ENCODE peak calls at places on chromosomes 3 and 15, in ten cellular contexts. One of them, this sample, is unnamed.

GRCh38 chr15:77333166-77333565 is 86.7 kb downstream of the PEAK1 start:
- DNase-seq in fibroblast of lung: no peak
- DNase-seq in endothelial cell of umbilical vein: no peak
- DNase-seq in Caco-2: no peak
- DNase-seq in tibial artery: no peak
- DNase-seq in lower lobe of right lung: no peak
- DNase-seq in cardiac fibroblast: no peak
- DNase-seq in colonic mucosa: no peak
- DNase-seq in choroid plexus epithelial cell: no peak
- DNase-seq in astrocyte of the spinal cord: no peak
- DNase-seq in this sample: no peak

GRCh38 chr3:51942603-51943450 is 664 bp downstream of the PARP3 start:
- DNase-seq in fibroblast of lung: peak; percentile 47
- DNase-seq in endothelial cell of umbilical vein: peak; percentile 23
- DNase-seq in Caco-2: peak; percentile 7
- DNase-seq in tibial artery: peak; percentile 78
- DNase-seq in lower lobe of right lung: peak; percentile 73
- DNase-seq in cardiac fibroblast: peak; percentile 63
- DNase-seq in colonic mucosa: peak; percentile 61
- DNase-seq in choroid plexus epithelial cell: peak; percentile 41
- DNase-seq in astrocyte of the spinal cord: peak; percentile 24
- DNase-seq in this sample: no peak

GRCh38 chr15:39783244-39783820 is 691 bp upstream of the FSIP1 start:
- DNase-seq in fibroblast of lung: no peak
- DNase-seq in endothelial cell of umbilical vein: peak; percentile 51
- DNase-seq in Caco-2: no peak
- DNase-seq in tibial artery: no peak
- DNase-seq in lower lobe of right lung: no peak
- DNase-seq in cardiac fibroblast: no peak
- DNase-seq in colonic mucosa: no peak
- DNase-seq in choroid plexus epithelial cell: peak; percentile 30
- DNase-seq in astrocyte of the spinal cord: peak; percentile 43
- DNase-seq in this sample: no peak

GRCh38 chr15:87604857-87605446 is 651.6 kb downstream of the NTRK3 start:
- DNase-seq in fibroblast of lung: peak; percentile 17
- DNase-seq in endothelial cell of umbilical vein: no peak
- DNase-seq in Caco-2: peak; percentile 30
- DNase-seq in tibial artery: no peak
- DNase-seq in lower lobe of right lung: no peak
- DNase-seq in cardiac fibroblast: peak; percentile 46
- DNase-seq in colonic mucosa: no peak
- DNase-seq in choroid plexus epithelial cell: peak; percentile 46
- DNase-seq in astrocyte of the spinal cord: no peak
- DNase-seq in this sample: no peak

GRCh38 chr3:6739288-6739687 is 121.6 kb upstream of the GRM7 start:
- DNase-seq in fibroblast of lung: no peak
- DNase-seq in endothelial cell of umbilical vein: no peak
- DNase-seq in Caco-2: no peak
- DNase-seq in tibial artery: no peak
- DNase-seq in lower lobe of right lung: no peak
- DNase-seq in cardiac fibroblast: no peak
- DNase-seq in colonic mucosa: no peak
- DNase-seq in choroid plexus epithelial cell: no peak
- DNase-seq in astrocyte of the spinal cord: no peak
- DNase-seq in this sample: no peak

GRCh38 chr3:122988507-122988906 is 39.1 kb downstream of the SEMA5B start:
- DNase-seq in fibroblast of lung: no peak
- DNase-seq in endothelial cell of umbilical vein: no peak
- DNase-seq in Caco-2: no peak
- DNase-seq in tibial artery: no peak
- DNase-seq in lower lobe of right lung: no peak
- DNase-seq in cardiac fibroblast: no peak
- DNase-seq in colonic mucosa: no peak
- DNase-seq in choroid plexus epithelial cell: no peak
- DNase-seq in astrocyte of the spinal cord: no peak
- DNase-seq in this sample: no peak

GRCh38 chr3:18507333-18507732 is 82.2 kb upstream of the SATB1 start:
- DNase-seq in fibroblast of lung: no peak
- DNase-seq in endothelial cell of umbilical vein: no peak
- DNase-seq in Caco-2: no peak
- DNase-seq in tibial artery: no peak
- DNase-seq in lower lobe of right lung: no peak
- DNase-seq in cardiac fibroblast: no peak
- DNase-seq in colonic mucosa: no peak
- DNase-seq in choroid plexus epithelial cell: no peak
- DNase-seq in astrocyte of the spinal cord: no peak
- DNase-seq in this sample: no peak

GRCh38 chr3:187798531-187799520 is 53.6 kb upstream of the BCL6 start:
- DNase-seq in fibroblast of lung: no peak
- DNase-seq in endothelial cell of umbilical vein: no peak
- DNase-seq in Caco-2: no peak
- DNase-seq in tibial artery: no peak
- DNase-seq in lower lobe of right lung: no peak
- DNase-seq in cardiac fibroblast: no peak
- DNase-seq in colonic mucosa: no peak
- DNase-seq in choroid plexus epithelial cell: no peak
- DNase-seq in astrocyte of the spinal cord: no peak
- DNase-seq in this sample: no peak

GRCh38 chr3:3666664-3667063 is 132.6 kb upstream of the LRRN1 start:
- DNase-seq in fibroblast of lung: no peak
- DNase-seq in endothelial cell of umbilical vein: no peak
- DNase-seq in Caco-2: no peak
- DNase-seq in tibial artery: no peak
- DNase-seq in lower lobe of right lung: no peak
- DNase-seq in cardiac fibroblast: no peak
- DNase-seq in colonic mucosa: no peak
- DNase-seq in choroid plexus epithelial cell: no peak
- DNase-seq in astrocyte of the spinal cord: no peak
- DNase-seq in this sample: peak; percentile 85

GRCh38 chr3:88991496-88991895 is 115.9 kb upstream of the EPHA3 start:
- DNase-seq in fibroblast of lung: no peak
- DNase-seq in endothelial cell of umbilical vein: no peak
- DNase-seq in Caco-2: no peak
- DNase-seq in tibial artery: no peak
- DNase-seq in lower lobe of right lung: no peak
- DNase-seq in cardiac fibroblast: no peak
- DNase-seq in colonic mucosa: no peak
- DNase-seq in choroid plexus epithelial cell: peak; percentile 70
- DNase-seq in astrocyte of the spinal cord: peak; percentile 69
- DNase-seq in this sample: no peak

GRCh38 chr3:12454076-12454807 is 30.0 kb upstream of the TSEN2 start:
- DNase-seq in fibroblast of lung: no peak
- DNase-seq in endothelial cell of umbilical vein: no peak
- DNase-seq in Caco-2: no peak
- DNase-seq in tibial artery: peak; percentile 44
- DNase-seq in lower lobe of right lung: no peak
- DNase-seq in cardiac fibroblast: no peak
- DNase-seq in colonic mucosa: no peak
- DNase-seq in choroid plexus epithelial cell: no peak
- DNase-seq in astrocyte of the spinal cord: no peak
- DNase-seq in this sample: no peak

GRCh38 chr3:101061312-101061711 is 68.1 kb upstream of the ABI3BP start:
- DNase-seq in fibroblast of lung: no peak
- DNase-seq in endothelial cell of umbilical vein: no peak
- DNase-seq in Caco-2: no peak
- DNase-seq in tibial artery: no peak
- DNase-seq in lower lobe of right lung: no peak
- DNase-seq in cardiac fibroblast: no peak
- DNase-seq in colonic mucosa: no peak
- DNase-seq in choroid plexus epithelial cell: peak; percentile 13
- DNase-seq in astrocyte of the spinal cord: no peak
- DNase-seq in this sample: no peak

GRCh38 chr15:73564255-73564654 is 68.9 kb downstream of the NPTN start:
- DNase-seq in fibroblast of lung: peak; percentile 22
- DNase-seq in endothelial cell of umbilical vein: peak; percentile 73
- DNase-seq in Caco-2: no peak
- DNase-seq in tibial artery: no peak
- DNase-seq in lower lobe of right lung: no peak
- DNase-seq in cardiac fibroblast: peak; percentile 49
- DNase-seq in colonic mucosa: no peak
- DNase-seq in choroid plexus epithelial cell: peak; percentile 61
- DNase-seq in astrocyte of the spinal cord: peak; percentile 65
- DNase-seq in this sample: peak; percentile 25

GRCh38 chr3:48684480-48685143 is 1.1 kb downstream of the NCKIPSD start:
- DNase-seq in fibroblast of lung: peak; percentile 36
- DNase-seq in endothelial cell of umbilical vein: no peak
- DNase-seq in Caco-2: no peak
- DNase-seq in tibial artery: peak; percentile 76
- DNase-seq in lower lobe of right lung: peak; percentile 73
- DNase-seq in cardiac fibroblast: peak; percentile 35
- DNase-seq in colonic mucosa: no peak
- DNase-seq in choroid plexus epithelial cell: peak; percentile 32
- DNase-seq in astrocyte of the spinal cord: no peak
- DNase-seq in this sample: no peak

GRCh38 chr15:68550498-68551295 is 28.1 kb upstream of the CORO2B start:
- DNase-seq in fibroblast of lung: peak; percentile 60
- DNase-seq in endothelial cell of umbilical vein: peak; percentile 41
- DNase-seq in Caco-2: peak; percentile 80
- DNase-seq in tibial artery: peak; percentile 83
- DNase-seq in lower lobe of right lung: peak; percentile 76
- DNase-seq in cardiac fibroblast: peak; percentile 64
- DNase-seq in colonic mucosa: peak; percentile 77
- DNase-seq in choroid plexus epithelial cell: peak; percentile 69
- DNase-seq in astrocyte of the spinal cord: peak; percentile 39
- DNase-seq in this sample: no peak

GRCh38 chr3:120438971-120439370 is 11.8 kb downstream of the FSTL1 start:
- DNase-seq in fibroblast of lung: peak; percentile 92
- DNase-seq in endothelial cell of umbilical vein: peak; percentile 95
- DNase-seq in Caco-2: no peak
- DNase-seq in tibial artery: peak; percentile 91
- DNase-seq in lower lobe of right lung: peak; percentile 53
- DNase-seq in cardiac fibroblast: peak; percentile 91
- DNase-seq in colonic mucosa: peak; percentile 69
- DNase-seq in choroid plexus epithelial cell: peak; percentile 91
- DNase-seq in astrocyte of the spinal cord: peak; percentile 90
- DNase-seq in this sample: peak; percentile 95

DNA sequence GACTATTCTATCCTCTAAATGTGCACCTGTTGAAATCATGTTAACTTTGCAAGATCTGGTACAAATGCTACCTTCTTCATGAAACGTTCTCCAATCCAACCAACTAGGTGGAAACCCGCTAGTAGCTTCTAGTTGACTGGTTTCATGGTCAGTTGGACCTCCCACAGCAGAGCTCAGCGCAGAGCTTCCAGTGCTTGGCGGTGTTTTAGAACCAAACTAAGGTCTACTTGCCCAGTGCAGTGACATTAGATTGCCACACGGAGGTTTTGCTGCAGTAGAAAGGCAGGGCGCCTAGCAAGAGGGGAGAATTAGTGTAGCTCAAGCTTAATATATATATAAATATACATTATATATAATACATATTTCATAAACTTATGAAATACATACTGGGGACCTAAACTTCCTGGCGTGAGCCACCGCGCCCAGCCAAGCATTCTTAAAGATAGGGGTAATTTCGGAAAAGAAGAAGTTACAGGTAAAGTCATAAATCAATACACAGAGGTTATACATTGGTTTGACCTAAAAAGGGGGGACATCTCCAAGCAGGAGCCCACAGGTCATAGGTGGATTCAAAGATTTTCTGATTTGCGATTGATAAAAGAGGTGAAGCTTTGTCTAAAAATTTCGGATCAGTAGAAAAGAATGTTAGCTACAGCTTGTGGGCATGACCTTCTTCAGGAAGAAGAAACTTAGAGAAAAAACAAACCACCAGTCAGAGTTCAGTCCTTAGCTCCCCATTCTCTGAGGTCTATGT is 2.0 kb upstream of the OXSR1 start:
- DNase-seq in fibroblast of lung: no peak
- DNase-seq in endothelial cell of umbilical vein: no peak
- DNase-seq in Caco-2: peak; percentile 32
- DNase-seq in tibial artery: no peak
- DNase-seq in lower lobe of right lung: no peak
- DNase-seq in cardiac fibroblast: no peak
- DNase-seq in colonic mucosa: no peak
- DNase-seq in choroid plexus epithelial cell: no peak
- DNase-seq in astrocyte of the spinal cord: no peak
- DNase-seq in this sample: no peak
- TF ChIP-seq CTCF in fibroblast of lung: no peak
- TF ChIP-seq CTCF in endothelial cell of umbilical vein: peak; percentile 7
- TF ChIP-seq CTCF in Caco-2: peak; percentile 22
- TF ChIP-seq CTCF in tibial artery: no peak
- TF ChIP-seq CTCF in lower lobe of right lung: no peak
- TF ChIP-seq CTCF in cardiac fibroblast: peak; percentile 7
- TF ChIP-seq CTCF in colonic mucosa: peak; percentile 14
- TF ChIP-seq CTCF in choroid plexus epithelial cell: peak; percentile 38
- TF ChIP-seq CTCF in astrocyte of the spinal cord: no peak
- TF ChIP-seq CTCF in this sample: peak; percentile 23

DNA sequence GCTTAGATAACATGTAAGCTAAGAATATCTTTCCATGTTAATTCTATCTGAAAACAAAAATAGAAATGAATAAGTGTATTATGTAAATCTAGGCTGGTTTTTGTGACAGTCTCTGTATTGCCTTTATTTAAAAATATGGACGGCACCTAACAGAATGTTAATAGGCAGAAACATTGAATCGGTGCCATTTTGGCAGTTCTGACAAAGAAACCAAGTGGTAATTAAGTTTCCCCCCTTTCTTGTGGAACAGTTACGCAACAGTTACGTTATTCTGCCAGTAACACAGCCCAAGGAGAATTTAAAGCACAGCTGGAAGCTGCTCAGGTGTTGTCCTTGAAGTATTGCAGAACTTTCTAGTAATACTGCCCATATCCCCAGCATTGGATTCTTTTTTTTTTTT is 21.5 kb downstream of the LARS2 start:
- DNase-seq in fibroblast of lung: peak; percentile 12
- DNase-seq in endothelial cell of umbilical vein: no peak
- DNase-seq in Caco-2: no peak
- DNase-seq in tibial artery: no peak
- DNase-seq in lower lobe of right lung: no peak
- DNase-seq in cardiac fibroblast: peak; percentile 47
- DNase-seq in colonic mucosa: no peak
- DNase-seq in choroid plexus epithelial cell: no peak
- DNase-seq in astrocyte of the spinal cord: no peak
- DNase-seq in this sample: no peak
- H3K4me3 ChIP-seq in fibroblast of lung: no peak overlapping the region
- H3K4me3 ChIP-seq in endothelial cell of umbilical vein: no peak overlapping the region
- H3K4me3 ChIP-seq in Caco-2: no peak overlapping the region
- H3K4me3 ChIP-seq in tibial artery: no peak overlapping the region
- H3K4me3 ChIP-seq in lower lobe of right lung: no peak overlapping the region
- H3K4me3 ChIP-seq in cardiac fibroblast: no peak overlapping the region
- H3K4me3 ChIP-seq in colonic mucosa: no peak overlapping the region
- H3K4me3 ChIP-seq in choroid plexus epithelial cell: no peak overlapping the region
- H3K4me3 ChIP-seq in astrocyte of the spinal cord: no peak overlapping the region
- H3K4me3 ChIP-seq in this sample: no peak overlapping the region

GRCh38 chr15:60583194-60583593 is 104.3 kb upstream of the ICE2 start:
- DNase-seq in fibroblast of lung: no peak
- DNase-seq in endothelial cell of umbilical vein: no peak
- DNase-seq in Caco-2: no peak
- DNase-seq in tibial artery: no peak
- DNase-seq in lower lobe of right lung: no peak
- DNase-seq in cardiac fibroblast: no peak
- DNase-seq in colonic mucosa: no peak
- DNase-seq in choroid plexus epithelial cell: no peak
- DNase-seq in astrocyte of the spinal cord: no peak
- DNase-seq in this sample: no peak
- TF ChIP-seq CTCF in fibroblast of lung: no peak
- TF ChIP-seq CTCF in endothelial cell of umbilical vein: no peak
- TF ChIP-seq CTCF in Caco-2: no peak
- TF ChIP-seq CTCF in tibial artery: no peak
- TF ChIP-seq CTCF in lower lobe of right lung: no peak
- TF ChIP-seq CTCF in cardiac fibroblast: no peak
- TF ChIP-seq CTCF in colonic mucosa: no peak
- TF ChIP-seq CTCF in choroid plexus epithelial cell: no peak
- TF ChIP-seq CTCF in astrocyte of the spinal cord: no peak
- TF ChIP-seq CTCF in this sample: no peak

GRCh38 chr15:92343869-92344643 is 49.6 kb upstream of the ST8SIA2 start:
- DNase-seq in fibroblast of lung: no peak
- DNase-seq in endothelial cell of umbilical vein: no peak
- DNase-seq in Caco-2: no peak
- DNase-seq in tibial artery: no peak
- DNase-seq in lower lobe of right lung: no peak
- DNase-seq in cardiac fibroblast: no peak
- DNase-seq in colonic mucosa: no peak
- DNase-seq in choroid plexus epithelial cell: no peak
- DNase-seq in astrocyte of the spinal cord: no peak
- DNase-seq in this sample: no peak
- H3K4me3 ChIP-seq in fibroblast of lung: no peak overlapping the region
- H3K4me3 ChIP-seq in endothelial cell of umbilical vein: no peak overlapping the region
- H3K4me3 ChIP-seq in Caco-2: no peak overlapping the region
- H3K4me3 ChIP-seq in tibial artery: no peak overlapping the region
- H3K4me3 ChIP-seq in lower lobe of right lung: no peak overlapping the region
- H3K4me3 ChIP-seq in cardiac fibroblast: no peak overlapping the region
- H3K4me3 ChIP-seq in colonic mucosa: no peak overlapping the region
- H3K4me3 ChIP-seq in choroid plexus epithelial cell: no peak overlapping the region
- H3K4me3 ChIP-seq in astrocyte of the spinal cord: no peak overlapping the region
- H3K4me3 ChIP-seq in this sample: no peak overlapping the region